ENCODE peak calls at places on chromosomes 6 and 20, in four cellular contexts. V is H1, P is SK-N-SH, Z is GM12878. Q is an unnamed sample.

GRCh38 chr6:15183979-15184378 is 61.9 kb upstream of the JARID2 start:
- DNase-seq in V (no peak), Z (no peak), P (no peak), Q (no peak)

GRCh38 chr6:45757443-45758121 is 258.1 kb downstream of the CLIC5 start:
- DNase-seq in P (no peak), Z (no peak), V (no peak), Q (no peak)

GRCh38 chr6:129893513-129894098 is 32.5 kb upstream of the TMEM244 start:
- DNase-seq in V (no peak), P (no peak), Z (no peak), Q (peak)

GRCh38 chr6:10861086-10861485 is 20.8 kb downstream of the GCM2 start:
- DNase-seq in P (no peak), V (no peak), Z (no peak), Q (no peak)

GRCh38 chr6:142323377-142323776 is 21.6 kb downstream of the ADGRG6 start:
- DNase-seq in V (no peak), Z (no peak), P (no peak), Q (no peak)

GRCh38 chr6:71289039-71289801 is 609 bp downstream of the OGFRL1 start:
- DNase-seq in Z (no peak), V (peak), P (peak), Q (no peak)

GRCh38 chr6:113713665-113714064 is 143.5 kb upstream of the MARCKS start:
- DNase-seq in P (no peak), Z (no peak), V (no peak), Q (no peak)

GRCh38 chr6:165714907-165715306 is 51.9 kb upstream of the PDE10A start:
- DNase-seq in Z (no peak), P (no peak), V (no peak), Q (no peak)

GRCh38 chr6:78489874-78490273 is 377.5 kb upstream of the IRAK1BP1 start:
- DNase-seq in P (no peak), V (no peak), Z (no peak), Q (no peak)

GRCh38 chr20:982754-983153 is 19.4 kb downstream of the RSPO4 start:
- DNase-seq in V (no peak), Z (no peak), P (no peak), Q (peak)

GRCh38 chr20:976033-976432 is 26.1 kb downstream of the RSPO4 start:
- DNase-seq in P (no peak), V (no peak), Z (no peak), Q (no peak)

GRCh38 chr20:973785-974194 is 28.3 kb downstream of the RSPO4 start:
- DNase-seq in V (no peak), Z (peak), P (peak), Q (peak)

GRCh38 chr20:972256-972655 is 29.9 kb downstream of the RSPO4 start:
- DNase-seq in V (no peak), Z (no peak), P (no peak), Q (no peak)

DNA sequence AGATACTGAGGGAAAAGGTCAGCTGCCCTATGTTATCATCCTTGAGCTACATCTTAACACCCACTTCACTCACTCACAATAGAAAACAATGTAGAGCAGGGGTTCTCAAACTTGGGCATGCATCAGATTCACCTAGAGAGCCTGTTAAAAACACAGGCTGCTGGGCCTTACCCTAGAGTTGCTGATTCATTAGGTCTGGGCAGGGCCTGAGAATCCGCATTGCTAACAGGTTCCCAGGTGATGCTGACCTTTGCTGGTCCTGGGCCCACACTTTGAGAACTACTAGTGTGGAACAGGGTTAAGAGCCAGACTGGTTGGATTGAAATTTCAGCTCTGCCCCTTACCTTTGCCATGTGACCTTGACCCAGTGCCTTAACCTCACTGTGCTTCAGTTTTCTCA is 25.1 kb downstream of the RSPO4 start:
- DNase-seq in Z (no peak), V (no peak), P (no peak), Q (no peak)
- TF ChIP-seq NRF1 in Z (no peak), V (no peak), P (no peak), Q (no peak)

GRCh38 chr20:38112249-38112942 is 52.7 kb downstream of the TGM2 start:
- DNase-seq in P (no peak), Z (no peak), V (peak), Q (no peak)

GRCh38 chr20:38112943-38113294 is 52.2 kb downstream of the TGM2 start:
- DNase-seq in P (no peak), V (peak), Z (no peak), Q (no peak)

GRCh38 chr20:38115205-38115604 is 49.9 kb downstream of the TGM2 start:
- DNase-seq in Z (no peak), V (peak), P (no peak), Q (no peak)

GRCh38 chr20:38114353-38114791 is 50.7 kb downstream of the TGM2 start:
- DNase-seq in P (no peak), Z (no peak), V (peak), Q (no peak)

DNA sequence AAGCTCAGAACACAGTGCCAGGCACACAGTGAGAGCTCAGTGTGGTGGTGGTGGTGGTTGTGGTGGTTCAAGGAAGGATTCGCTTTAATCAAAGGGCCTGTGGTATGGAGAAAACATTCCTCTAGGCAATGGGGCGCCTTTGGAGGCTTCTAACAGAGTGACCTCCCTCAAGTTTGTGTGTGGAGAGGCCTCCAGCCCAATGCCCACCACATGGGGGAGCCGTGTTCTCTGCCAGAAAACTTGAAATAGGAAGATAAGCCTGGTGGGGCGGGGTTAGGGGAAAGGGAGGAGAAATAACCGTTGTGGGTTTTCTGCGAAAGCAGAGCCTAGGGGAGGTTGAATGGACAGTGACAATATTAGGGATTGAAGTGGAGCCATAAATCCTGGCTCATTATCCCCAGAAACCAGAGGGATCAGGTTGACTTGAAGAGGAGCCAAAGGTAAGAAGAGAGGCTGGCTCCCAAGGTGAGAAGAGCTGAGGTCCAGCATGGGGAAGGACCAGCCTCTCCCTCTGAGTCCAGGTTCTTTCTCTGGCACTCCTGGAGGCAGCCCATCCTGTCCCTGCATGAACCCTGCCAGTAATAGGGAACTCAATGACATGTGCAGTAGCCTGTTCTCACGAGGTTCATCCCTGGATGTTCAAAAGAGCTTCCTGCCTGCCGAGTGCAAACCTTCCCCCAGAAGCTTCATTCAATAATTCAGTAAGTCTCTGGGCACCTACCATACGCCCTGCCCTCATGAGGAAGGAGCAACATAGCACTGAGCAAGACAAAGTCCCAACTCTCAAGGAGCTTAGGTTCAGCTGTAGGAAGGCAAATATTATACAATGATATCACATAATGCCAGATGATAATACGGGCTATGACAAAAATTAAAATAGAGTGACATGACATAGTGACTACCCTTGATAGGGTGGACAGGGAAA is 51.4 kb downstream of the TGM2 start:
- DNase-seq in V (peak), Z (no peak), P (no peak), Q (peak)
- TF ChIP-seq EP300 in V (no peak), Z (no peak), P (no peak), Q (peak)

DNA sequence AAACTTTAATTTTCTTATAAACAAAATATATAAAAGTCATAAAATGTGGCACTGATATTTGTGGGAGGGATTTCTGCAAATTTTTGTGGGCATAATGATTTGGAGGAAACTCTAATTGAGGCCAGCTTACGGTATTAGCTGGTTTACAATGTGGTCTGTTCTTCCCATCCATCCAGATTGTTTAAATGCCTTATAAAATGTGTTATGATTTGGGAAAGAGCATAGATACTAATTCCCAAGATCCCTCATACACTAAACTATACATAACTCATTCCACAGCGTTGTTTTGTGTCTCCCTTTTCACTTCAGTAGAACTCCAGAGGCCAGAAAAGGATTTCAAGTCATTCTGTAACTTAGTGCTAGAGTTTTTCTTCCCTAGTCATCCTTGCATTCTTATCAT is 292.6 kb upstream of the NT5E start:
- DNase-seq in V (no peak), P (no peak), Z (no peak), Q (no peak)
- TF ChIP-seq NRF1 in V (no peak), P (no peak), Z (no peak), Q (no peak)

DNA sequence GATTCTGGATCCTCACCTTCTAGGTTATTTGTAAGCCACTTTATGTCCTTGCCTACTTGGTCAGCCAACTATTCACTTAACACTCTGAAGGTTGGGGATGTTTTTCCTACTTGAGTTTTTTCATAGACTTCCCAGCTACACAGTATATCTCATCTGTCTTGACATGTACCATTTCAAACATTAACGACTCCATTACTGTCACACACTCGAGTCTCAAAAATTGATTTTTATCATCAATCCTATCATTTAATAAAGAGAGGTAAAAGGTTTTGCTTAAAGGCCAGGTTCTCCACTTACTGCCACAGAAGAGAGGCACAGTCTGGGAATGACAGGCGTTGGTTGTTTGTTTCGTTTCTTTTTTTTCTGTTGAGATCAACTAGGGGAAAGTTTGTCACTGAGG is 38.2 kb upstream of the LAMP5 start:
- DNase-seq in V (no peak), Z (no peak), P (no peak), Q (no peak)
- TF ChIP-seq EP300 in V (no peak), Z (no peak), P (no peak), Q (no peak)

DNA sequence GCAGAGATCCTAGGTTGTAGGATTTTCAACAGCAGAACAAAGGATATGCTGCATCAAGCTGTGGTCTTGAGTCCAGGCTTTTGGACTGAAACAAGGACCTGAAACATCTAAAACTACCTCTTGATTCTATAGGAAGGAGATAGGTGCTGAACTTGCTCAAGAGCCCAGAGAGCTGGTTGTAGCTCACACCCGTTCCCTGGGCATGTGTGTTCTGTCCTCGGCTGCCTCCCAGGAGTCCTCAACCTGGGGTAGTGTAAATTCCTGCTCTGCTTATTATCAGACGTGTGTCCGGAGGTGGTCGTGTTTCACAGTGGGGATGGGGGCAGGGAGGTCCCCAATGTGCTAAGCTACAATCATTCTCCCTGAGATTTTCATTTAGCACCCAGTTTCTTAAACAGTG is 4.8 kb downstream of the NOP56 start:
- DNase-seq in Z (no peak), V (no peak), P (no peak), Q (no peak)
- TF ChIP-seq NRF1 in Z (no peak), V (no peak), P (no peak), Q (no peak)